ENCODE peak calls at places on chromosomes 16 and 17, in seven cellular contexts. R, P, E, K, X, Y and N are unnamed samples.

GRCh38 chr16:1706386-1707192 is 594 bp downstream of the MAPK8IP3 start:
- DNase-seq in R (no peak), Y (peak), E (no peak), K (peak), P (peak), X (peak), N (peak)

GRCh38 chr17:39098474-39099090 is 52.9 kb downstream of the PLXDC1 start:
- DNase-seq in Y (no peak), K (no peak), E (no peak), P (no peak), X (no peak), R (no peak), N (no peak)

GRCh38 chr17:40364121-40364861 is at the start of gene GJD3:
- DNase-seq in K (peak), R (no peak), X (peak), E (no peak), P (no peak), Y (peak), N (no peak)

GRCh38 chr16:49492090-49492801 is 118.6 kb downstream of the C16orf78 start:
- DNase-seq in P (peak), K (peak), E (no peak), R (no peak), Y (peak), X (peak), N (peak)

GRCh38 chr17:35094902-35095301 is 24.8 kb downstream of the RAD51D start:
- DNase-seq in R (no peak), K (no peak), X (no peak), Y (no peak), P (no peak), E (peak), N (no peak)

GRCh38 chr16:3536851-3537250 is 36.0 kb downstream of the CLUAP1 start:
- DNase-seq in X (no peak), K (no peak), E (no peak), Y (no peak), P (no peak), R (no peak), N (no peak)

GRCh38 chr16:57384248-57385070 is 12.2 kb downstream of the CX3CL1 start:
- DNase-seq in P (no peak), K (no peak), E (no peak), Y (no peak), R (no peak), X (no peak), N (no peak)

GRCh38 chr16:69217433-69217832 is 30.5 kb downstream of the SNTB2 start:
- DNase-seq in Y (no peak), X (no peak), R (no peak), P (peak), E (peak), K (no peak), N (no peak)

GRCh38 chr16:325375-326155 is 27.0 kb downstream of the AXIN1 start:
- DNase-seq in R (no peak), K (no peak), E (no peak), X (no peak), Y (no peak), P (no peak), N (no peak)

GRCh38 chr16:324201-324450 is 28.4 kb downstream of the AXIN1 start:
- DNase-seq in K (no peak), Y (no peak), E (no peak), X (no peak), R (no peak), P (no peak), N (no peak)

GRCh38 chr16:322476-323143 is 29.9 kb downstream of the AXIN1 start:
- DNase-seq in X (no peak), Y (no peak), R (no peak), P (no peak), K (no peak), E (no peak), N (no peak)

GRCh38 chr16:321532-321931 is 31.0 kb downstream of the AXIN1 start:
- DNase-seq in Y (no peak), P (no peak), X (no peak), E (no peak), K (no peak), R (no peak), N (no peak)

GRCh38 chr16:324451-325334 is 27.8 kb downstream of the AXIN1 start:
- DNase-seq in R (no peak), Y (no peak), K (no peak), E (no peak), P (peak), X (peak), N (peak)
- TF ChIP-seq TAF1 in R (no peak), Y (no peak), K (no peak), E (no peak), P (no peak), X (peak), N (no peak)

GRCh38 chr16:30096105-30096861 is at the start of gene YPEL3:
- DNase-seq in R (peak), K (peak), P (peak), X (peak), Y (peak), E (peak), N (peak)
- TF ChIP-seq POLR2AphosphoS5 in R (peak), K (peak), P (peak), X (no peak), Y (peak), E (peak), N (no peak)

GRCh38 chr16:47779201-47780016 is 318.3 kb downstream of the PHKB start:
- DNase-seq in X (peak), R (peak), E (no peak), P (peak), K (peak), Y (no peak), N (no peak)
- TF ChIP-seq TAF1 in X (no peak), R (no peak), E (no peak), P (no peak), K (no peak), Y (no peak), N (no peak)

GRCh38 chr16:9102379-9102778 is 10.9 kb downstream of the HAPSTR1 start:
- DNase-seq in K (no peak), P (no peak), R (no peak), E (no peak), X (no peak), Y (no peak), N (no peak)
- TF ChIP-seq POLR2AphosphoS5 in K (no peak), P (peak), R (no peak), E (no peak), X (no peak), Y (peak), N (no peak)

GRCh38 chr16:85126731-85127662 is 14.7 kb upstream of the CIBAR2 start:
- DNase-seq in Y (peak), K (peak), E (no peak), X (no peak), R (no peak), P (peak), N (no peak)

GRCh38 chr16:85124636-85125346 is 12.5 kb upstream of the CIBAR2 start:
- DNase-seq in P (no peak), Y (no peak), E (no peak), K (no peak), R (no peak), X (no peak), N (no peak)

GRCh38 chr16:85125570-85126382 is 13.5 kb upstream of the CIBAR2 start:
- DNase-seq in Y (no peak), R (no peak), X (no peak), E (no peak), P (no peak), K (no peak), N (no peak)

GRCh38 chr16:85126383-85126730 is 14.1 kb upstream of the CIBAR2 start:
- DNase-seq in P (no peak), R (no peak), X (no peak), E (no peak), K (no peak), Y (no peak), N (no peak)

GRCh38 chr16:85123891-85124635 is 11.8 kb upstream of the CIBAR2 start:
- DNase-seq in K (no peak), X (no peak), R (no peak), Y (no peak), P (no peak), E (no peak), N (no peak)
- TF ChIP-seq TAF1 in K (no peak), X (no peak), R (no peak), Y (no peak), P (no peak), E (no peak), N (no peak)

GRCh38 chr16:84631882-84632281 is 14.0 kb upstream of the COTL1 start:
- DNase-seq in P (no peak), X (no peak), R (no peak), E (no peak), K (no peak), Y (no peak), N (no peak)

GRCh38 chr16:84638195-84638806 is 10.0 kb upstream of the KLHL36 start:
- DNase-seq in R (no peak), X (no peak), E (no peak), Y (no peak), K (no peak), P (no peak), N (no peak)

GRCh38 chr16:84633622-84634021 is 14.7 kb upstream of the KLHL36 start:
- DNase-seq in K (no peak), X (no peak), R (no peak), Y (no peak), E (no peak), P (no peak), N (no peak)

GRCh38 chr16:84637709-84638108 is 10.6 kb upstream of the KLHL36 start:
- DNase-seq in K (no peak), R (no peak), E (no peak), X (no peak), Y (no peak), P (no peak), N (no peak)

GRCh38 chr16:84635702-84636101 is 12.6 kb upstream of the KLHL36 start:
- DNase-seq in K (no peak), X (no peak), P (no peak), R (no peak), E (no peak), Y (no peak), N (no peak)
- TF ChIP-seq POLR2AphosphoS5 in K (no peak), X (no peak), P (no peak), R (no peak), E (no peak), Y (no peak), N (no peak)

GRCh38 chr16:50520451-50521245 is 27.5 kb upstream of the NKD1 start:
- DNase-seq in E (peak), X (no peak), Y (no peak), R (no peak), P (no peak), K (no peak), N (no peak)
- TF ChIP-seq TAF1 in E (peak), X (no peak), Y (no peak), R (no peak), P (no peak), K (no peak), N (no peak)

GRCh38 chr16:66947302-66948033 is 12.2 kb downstream of the CES2 start:
- DNase-seq in Y (peak), X (no peak), E (peak), P (peak), R (peak), K (peak), N (peak)
- TF ChIP-seq POLR2AphosphoS5 in Y (no peak), X (no peak), E (no peak), P (no peak), R (no peak), K (no peak), N (no peak)